ENCODE peak calls at places on chromosomes 3 and 15, in four cellular contexts. P is lower leg skin, S is kidney epithelial cell, U is adipocyte. D is an unnamed sample.

GRCh38 chr15:40050788-40051615 is 12.0 kb upstream of the SRP14 start:
- DNase-seq in P (no peak), S (no peak), U (no peak), D (no peak)

GRCh38 chr3:197297020-197297419 is 1.4 kb downstream of the DLG1 start:
- DNase-seq in P (no peak), S (no peak), U (peak), D (no peak)

GRCh38 chr15:40441736-40442531 is 1.2 kb downstream of the BAHD1 start:
- DNase-seq in P (no peak), S (no peak), U (peak), D (peak)

GRCh38 chr3:89698208-89698830 is 590.9 kb downstream of the EPHA3 start:
- DNase-seq in P (no peak), S (no peak), U (no peak), D (no peak)

GRCh38 chr3:197174927-197175326 is 123.5 kb downstream of the DLG1 start:
- DNase-seq in P (no peak), S (no peak), U (no peak), D (peak)

GRCh38 chr15:68599560-68600071 is 20.8 kb downstream of the CORO2B start:
- DNase-seq in P (no peak), S (no peak), U (peak), D (no peak)

GRCh38 chr3:157201648-157202278 is 41.8 kb upstream of the CCNL1 start:
- DNase-seq in P (no peak), S (peak), U (peak), D (peak)

GRCh38 chr15:74775894-74776293 is 6.0 kb upstream of the CSK start:
- DNase-seq in P (no peak), S (no peak), U (no peak), D (no peak)

GRCh38 chr3:11716576-11717250 is 73.0 kb upstream of the VGLL4 start:
- DNase-seq in P (no peak), S (no peak), U (peak), D (no peak)

GRCh38 chr3:159787191-159787590 is 201.4 kb upstream of the IL12A start:
- DNase-seq in P (no peak), S (no peak), U (peak), D (no peak)

GRCh38 chr3:9500108-9501050 is 53.2 kb downstream of the LHFPL4 start:
- DNase-seq in P (peak), S (peak), U (peak), D (peak)

GRCh38 chr15:101652783-101653430 is 726 bp upstream of the TM2D3 start:
- DNase-seq in P (peak), S (no peak), U (peak), D (no peak)

GRCh38 chr3:28476194-28476593 is 127.6 kb upstream of the AZI2 start:
- DNase-seq in P (no peak), S (peak), U (peak), D (peak)

GRCh38 chr3:52122491-52122890 is 31.7 kb downstream of the POC1A start:
- DNase-seq in P (no peak), S (no peak), U (no peak), D (no peak)

GRCh38 chr3:50610181-50610971 is 1.2 kb downstream of the CISH start:
- DNase-seq in P (no peak), S (no peak), U (no peak), D (no peak)

GRCh38 chr3:27657404-27657803 is 64.7 kb downstream of the EOMES start:
- DNase-seq in P (no peak), S (no peak), U (peak), D (no peak)

GRCh38 chr15:85545185-85545584 is 164.8 kb downstream of the AKAP13 start:
- DNase-seq in P (no peak), S (no peak), U (peak), D (no peak)

GRCh38 chr3:12886736-12887135 is 45.4 kb upstream of the RPL32 start:
- DNase-seq in P (no peak), S (no peak), U (no peak), D (no peak)

GRCh38 chr15:37695719-37696118 is 238.7 kb upstream of the TMCO5A start:
- DNase-seq in P (no peak), S (no peak), U (peak), D (no peak)

GRCh38 chr3:55723653-55724406 is 236.7 kb upstream of the WNT5A start:
- DNase-seq in P (no peak), S (no peak), U (no peak), D (peak)

GRCh38 chr3:66312039-66312438 is 91.2 kb downstream of the SLC25A26 start:
- DNase-seq in P (no peak), S (no peak), U (no peak), D (no peak)

GRCh38 chr3:166560253-166560652 is 723.0 kb upstream of the BCHE start:
- DNase-seq in P (no peak), S (no peak), U (no peak), D (no peak)

GRCh38 chr15:50828610-50829206 is 63.2 kb upstream of the SPPL2A start:
- DNase-seq in P (no peak), S (peak), U (peak), D (no peak)

GRCh38 chr3:72800869-72801268 is 47.4 kb downstream of the SHQ1 start:
- DNase-seq in P (no peak), S (no peak), U (no peak), D (peak)
- H3K4me3 ChIP-seq in P (no peak), S (no peak), U (no peak), D (no peak)

GRCh38 chr3:39284457-39284881 is 4.6 kb upstream of the CX3CR1 start:
- DNase-seq in P (no peak), S (no peak), U (no peak), D (no peak)

GRCh38 chr3:39287216-39287858 is 7.5 kb upstream of the CX3CR1 start:
- DNase-seq in P (no peak), S (no peak), U (no peak), D (no peak)

GRCh38 chr3:39286771-39287170 is 6.9 kb upstream of the CX3CR1 start:
- DNase-seq in P (no peak), S (no peak), U (no peak), D (no peak)

GRCh38 chr3:39287859-39288221 is 8.0 kb upstream of the CX3CR1 start:
- DNase-seq in P (no peak), S (no peak), U (peak), D (no peak)

DNA sequence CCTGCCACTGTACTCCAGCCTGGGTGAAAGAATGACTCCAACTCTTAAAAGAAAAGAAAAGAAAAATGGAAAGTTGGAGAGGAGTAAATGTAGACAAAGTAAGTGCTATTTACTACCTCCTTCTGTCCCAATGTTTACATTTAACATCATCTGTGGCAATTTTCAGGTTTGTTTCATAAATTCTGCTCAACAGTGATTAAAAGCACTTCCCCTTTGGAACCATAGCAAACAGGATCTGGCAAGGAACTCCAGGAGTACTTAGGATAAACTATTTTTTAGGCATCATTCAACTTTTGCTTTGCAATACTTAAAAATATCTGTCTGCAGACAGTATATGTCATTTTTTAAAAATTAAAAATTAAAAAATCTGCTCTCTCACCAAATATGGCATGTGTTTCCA is 5.5 kb upstream of the CX3CR1 start:
- DNase-seq in P (no peak), S (no peak), U (no peak), D (no peak)
- H3K4me3 ChIP-seq in P (no peak), S (no peak), U (no peak), D (no peak)

GRCh38 chr3:169946336-169946735 is 20.3 kb upstream of the SEC62 start:
- DNase-seq in P (no peak), S (no peak), U (no peak), D (no peak)
- H3K4me3 ChIP-seq in P (no peak), S (no peak), U (no peak), D (no peak)

DNA sequence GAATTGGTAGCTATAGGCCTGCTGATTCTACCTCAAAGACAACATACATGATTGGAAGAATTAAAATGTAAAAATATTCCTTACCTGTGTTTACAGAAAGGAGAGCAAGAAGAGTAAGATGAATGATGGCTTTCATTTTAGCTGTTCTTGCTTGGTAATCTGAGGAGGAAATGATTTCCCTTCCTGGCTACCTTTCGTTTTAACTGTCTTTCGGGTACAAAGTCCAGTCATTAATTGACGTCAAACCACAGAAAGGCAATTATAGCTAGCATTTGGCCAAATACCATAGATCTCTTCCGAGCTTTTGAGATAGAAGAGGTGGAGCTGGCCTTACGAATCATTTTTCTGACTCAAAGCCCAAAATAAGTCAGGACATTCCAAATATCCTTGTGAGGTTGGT is at the start of gene MUC13:
- DNase-seq in P (no peak), S (no peak), U (no peak), D (peak)
- H3K4me3 ChIP-seq in P (no peak), S (no peak), U (no peak), D (no peak)

DNA sequence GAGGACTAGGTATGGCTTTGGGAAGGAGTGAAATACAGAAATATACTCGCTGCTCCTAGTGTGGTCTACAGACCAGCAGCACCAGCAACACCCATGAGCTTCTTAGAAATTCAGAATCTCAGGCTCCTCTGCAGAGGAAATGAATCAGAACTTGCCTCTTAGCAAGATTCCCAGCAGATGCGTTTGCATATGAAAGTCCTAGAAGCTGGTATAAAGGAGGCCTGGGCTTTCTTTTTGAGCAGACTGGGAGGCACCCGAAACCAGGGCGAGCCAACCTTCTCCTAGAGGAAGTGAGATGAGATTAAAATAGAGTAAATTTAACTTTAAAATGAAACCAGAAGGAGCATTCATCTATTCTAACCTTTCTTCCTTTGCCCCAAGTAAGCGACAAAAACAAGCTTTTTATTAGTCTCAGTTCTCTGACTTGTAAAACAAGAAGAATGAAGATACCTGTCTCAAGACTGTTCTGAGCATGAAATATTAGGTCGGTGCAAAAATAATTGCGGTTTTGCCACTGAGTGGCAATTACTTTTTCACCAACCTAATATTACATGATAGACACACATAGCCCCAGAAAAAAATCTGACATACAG is 140.0 kb downstream of the PDZRN3 start:
- DNase-seq in P (no peak), S (no peak), U (peak), D (peak)
- H3K4me3 ChIP-seq in P (no peak), S (no peak), U (no peak), D (peak)

GRCh38 chr3:45110185-45110833 is 35.9 kb downstream of the CDCP1 start:
- DNase-seq in P (no peak), S (no peak), U (no peak), D (peak)
- H3K4me3 ChIP-seq in P (no peak), S (no peak), U (no peak), D (no peak)

GRCh38 chr3:42123012-42123581 is 31.9 kb downstream of the TRAK1 start:
- DNase-seq in P (no peak), S (no peak), U (no peak), D (peak)
- H3K4me3 ChIP-seq in P (no peak), S (no peak), U (no peak), D (peak)

GRCh38 chr3:189632238-189632637 is 1.0 kb downstream of the TP63 start:
- DNase-seq in P (no peak), S (no peak), U (no peak), D (peak)
- H3K4me3 ChIP-seq in P (no peak), S (no peak), U (no peak), D (peak)